ENCODE peak calls at places on chromosomes 5 and 9, in six cellular contexts. One of them, this sample, is unnamed. For H3K9me3 and H3K4me1, the result is how much of the 10 kb centered on the place peaks cover.

GRCh38 chr9:36632892-36633291 is 60.2 kb downstream of the MELK start:
- DNase-seq in SJSA1: no peak
- DNase-seq in CD4-positive, alpha-beta memory T cell: no peak
- DNase-seq in CD8-positive, alpha-beta memory T cell: no peak
- DNase-seq in prostate gland: no peak
- DNase-seq in fibroblast of lung: peak
- DNase-seq in this sample: no peak

GRCh38 chr5:110536120-110537115 is 190.1 kb downstream of the TMEM232 start:
- DNase-seq in SJSA1: no peak
- DNase-seq in CD4-positive, alpha-beta memory T cell: no peak
- DNase-seq in CD8-positive, alpha-beta memory T cell: no peak
- DNase-seq in prostate gland: no peak
- DNase-seq in fibroblast of lung: peak
- DNase-seq in this sample: no peak

GRCh38 chr5:106818552-106818951 is 852.2 kb downstream of the EFNA5 start:
- DNase-seq in SJSA1: no peak
- DNase-seq in CD4-positive, alpha-beta memory T cell: no peak
- DNase-seq in CD8-positive, alpha-beta memory T cell: no peak
- DNase-seq in prostate gland: no peak
- DNase-seq in fibroblast of lung: no peak
- DNase-seq in this sample: no peak

GRCh38 chr5:36199620-36200019 is 42.1 kb downstream of the NADK2 start:
- DNase-seq in SJSA1: no peak
- DNase-seq in CD4-positive, alpha-beta memory T cell: no peak
- DNase-seq in CD8-positive, alpha-beta memory T cell: no peak
- DNase-seq in prostate gland: no peak
- DNase-seq in fibroblast of lung: no peak
- DNase-seq in this sample: no peak

GRCh38 chr9:31137151-31137849 is 1247.1 kb upstream of the ACO1 start:
- DNase-seq in SJSA1: peak
- DNase-seq in CD4-positive, alpha-beta memory T cell: no peak
- DNase-seq in CD8-positive, alpha-beta memory T cell: no peak
- DNase-seq in prostate gland: no peak
- DNase-seq in fibroblast of lung: peak
- DNase-seq in this sample: no peak

GRCh38 chr5:66945389-66946349 is 250.9 kb downstream of the CD180 start:
- DNase-seq in SJSA1: no peak
- DNase-seq in CD4-positive, alpha-beta memory T cell: no peak
- DNase-seq in CD8-positive, alpha-beta memory T cell: no peak
- DNase-seq in prostate gland: no peak
- DNase-seq in fibroblast of lung: no peak
- DNase-seq in this sample: no peak

GRCh38 chr5:157740211-157740610 is 3.3 kb upstream of the LSM11 start:
- DNase-seq in SJSA1: no peak
- DNase-seq in CD4-positive, alpha-beta memory T cell: peak
- DNase-seq in CD8-positive, alpha-beta memory T cell: no peak
- DNase-seq in prostate gland: no peak
- DNase-seq in fibroblast of lung: no peak
- DNase-seq in this sample: no peak

GRCh38 chr9:126002476-126003350 is 255.5 kb downstream of the PBX3 start:
- DNase-seq in SJSA1: no peak
- DNase-seq in CD4-positive, alpha-beta memory T cell: no peak
- DNase-seq in CD8-positive, alpha-beta memory T cell: no peak
- DNase-seq in prostate gland: no peak
- DNase-seq in fibroblast of lung: no peak
- DNase-seq in this sample: no peak

GRCh38 chr9:137280478-137281344 is 3.2 kb downstream of the TOR4A start:
- DNase-seq in SJSA1: no peak
- DNase-seq in CD4-positive, alpha-beta memory T cell: no peak
- DNase-seq in CD8-positive, alpha-beta memory T cell: no peak
- DNase-seq in prostate gland: no peak
- DNase-seq in fibroblast of lung: peak
- DNase-seq in this sample: no peak

GRCh38 chr9:34204011-34204635 is 25.3 kb downstream of the UBAP1 start:
- DNase-seq in SJSA1: no peak
- DNase-seq in CD4-positive, alpha-beta memory T cell: no peak
- DNase-seq in CD8-positive, alpha-beta memory T cell: no peak
- DNase-seq in prostate gland: no peak
- DNase-seq in fibroblast of lung: peak
- DNase-seq in this sample: no peak

GRCh38 chr5:32088214-32088613 is 85.9 kb downstream of the GOLPH3 start:
- DNase-seq in SJSA1: no peak
- DNase-seq in CD4-positive, alpha-beta memory T cell: no peak
- DNase-seq in CD8-positive, alpha-beta memory T cell: no peak
- DNase-seq in prostate gland: no peak
- DNase-seq in fibroblast of lung: no peak
- DNase-seq in this sample: no peak

GRCh38 chr5:135326296-135327240 is 72.5 kb downstream of the MACROH2A1 start:
- DNase-seq in SJSA1: no peak
- DNase-seq in CD4-positive, alpha-beta memory T cell: no peak
- DNase-seq in CD8-positive, alpha-beta memory T cell: no peak
- DNase-seq in prostate gland: no peak
- DNase-seq in fibroblast of lung: no peak
- DNase-seq in this sample: no peak

GRCh38 chr5:164597293-164597900 is 1092.0 kb downstream of the MAT2B start:
- DNase-seq in SJSA1: no peak
- DNase-seq in CD4-positive, alpha-beta memory T cell: no peak
- DNase-seq in CD8-positive, alpha-beta memory T cell: no peak
- DNase-seq in prostate gland: no peak
- DNase-seq in fibroblast of lung: no peak
- DNase-seq in this sample: peak

GRCh38 chr9:98263482-98264357 is 8.3 kb upstream of the TBC1D2 start:
- DNase-seq in SJSA1: peak
- DNase-seq in CD4-positive, alpha-beta memory T cell: peak
- DNase-seq in CD8-positive, alpha-beta memory T cell: peak
- DNase-seq in prostate gland: peak
- DNase-seq in fibroblast of lung: peak
- DNase-seq in this sample: peak

GRCh38 chr5:42894057-42894456 is 82.4 kb upstream of the SELENOP start:
- DNase-seq in SJSA1: no peak
- DNase-seq in CD4-positive, alpha-beta memory T cell: no peak
- DNase-seq in CD8-positive, alpha-beta memory T cell: no peak
- DNase-seq in prostate gland: no peak
- DNase-seq in fibroblast of lung: no peak
- DNase-seq in this sample: peak

GRCh38 chr5:115246361-115246991 is 16.2 kb downstream of the PGGT1B start:
- DNase-seq in SJSA1: peak
- DNase-seq in CD4-positive, alpha-beta memory T cell: no peak
- DNase-seq in CD8-positive, alpha-beta memory T cell: no peak
- DNase-seq in prostate gland: no peak
- DNase-seq in fibroblast of lung: peak
- DNase-seq in this sample: peak

GRCh38 chr5:53063176-53063575 is 46.4 kb downstream of the MOCS2 start:
- DNase-seq in SJSA1: no peak
- DNase-seq in CD4-positive, alpha-beta memory T cell: no peak
- DNase-seq in CD8-positive, alpha-beta memory T cell: no peak
- DNase-seq in prostate gland: no peak
- DNase-seq in fibroblast of lung: no peak
- DNase-seq in this sample: no peak

GRCh38 chr9:114282926-114283325 is 40.0 kb upstream of the ORM1 start:
- DNase-seq in SJSA1: no peak
- DNase-seq in CD4-positive, alpha-beta memory T cell: peak
- DNase-seq in CD8-positive, alpha-beta memory T cell: no peak
- DNase-seq in prostate gland: no peak
- DNase-seq in fibroblast of lung: peak
- DNase-seq in this sample: no peak

GRCh38 chr5:167688331-167688730 is 603.1 kb upstream of the WWC1 start:
- DNase-seq in SJSA1: no peak
- DNase-seq in CD4-positive, alpha-beta memory T cell: no peak
- DNase-seq in CD8-positive, alpha-beta memory T cell: no peak
- DNase-seq in prostate gland: no peak
- DNase-seq in fibroblast of lung: peak
- DNase-seq in this sample: no peak

GRCh38 chr9:928363-929042 is 48.0 kb upstream of the DMRT3 start:
- DNase-seq in SJSA1: no peak
- DNase-seq in CD4-positive, alpha-beta memory T cell: no peak
- DNase-seq in CD8-positive, alpha-beta memory T cell: no peak
- DNase-seq in prostate gland: no peak
- DNase-seq in fibroblast of lung: no peak
- DNase-seq in this sample: no peak

GRCh38 chr5:68368686-68369359 is 153.3 kb downstream of the PIK3R1 start:
- DNase-seq in SJSA1: no peak
- DNase-seq in CD4-positive, alpha-beta memory T cell: no peak
- DNase-seq in CD8-positive, alpha-beta memory T cell: no peak
- DNase-seq in prostate gland: no peak
- DNase-seq in fibroblast of lung: peak
- DNase-seq in this sample: no peak

GRCh38 chr9:81879501-81879916 is 48.7 kb upstream of the SPATA31D4 start:
- DNase-seq in SJSA1: peak
- DNase-seq in CD4-positive, alpha-beta memory T cell: no peak
- DNase-seq in CD8-positive, alpha-beta memory T cell: no peak
- DNase-seq in prostate gland: peak
- DNase-seq in fibroblast of lung: no peak
- DNase-seq in this sample: no peak

GRCh38 chr5:141260458-141261237 is 15.5 kb downstream of the PCDHB15 start:
- DNase-seq in SJSA1: peak
- DNase-seq in CD4-positive, alpha-beta memory T cell: no peak
- DNase-seq in CD8-positive, alpha-beta memory T cell: no peak
- DNase-seq in prostate gland: no peak
- DNase-seq in fibroblast of lung: peak
- DNase-seq in this sample: no peak
- H3K9me3 ChIP-seq in SJSA1: half or more
- H3K9me3 ChIP-seq in CD4-positive, alpha-beta memory T cell: half or more
- H3K9me3 ChIP-seq in CD8-positive, alpha-beta memory T cell: under half
- H3K9me3 ChIP-seq in prostate gland: under half
- H3K9me3 ChIP-seq in fibroblast of lung: under half
- H3K9me3 ChIP-seq in this sample: under half

GRCh38 chr9:75893096-75893495 is 2.6 kb downstream of the PCSK5 start:
- DNase-seq in SJSA1: no peak
- DNase-seq in CD4-positive, alpha-beta memory T cell: no peak
- DNase-seq in CD8-positive, alpha-beta memory T cell: no peak
- DNase-seq in prostate gland: no peak
- DNase-seq in fibroblast of lung: no peak
- DNase-seq in this sample: no peak
- H3K4me3 ChIP-seq in SJSA1: peak
- H3K4me3 ChIP-seq in CD4-positive, alpha-beta memory T cell: no peak
- H3K4me3 ChIP-seq in CD8-positive, alpha-beta memory T cell: peak
- H3K4me3 ChIP-seq in prostate gland: no peak
- H3K4me3 ChIP-seq in fibroblast of lung: no peak
- H3K4me3 ChIP-seq in this sample: no peak

DNA sequence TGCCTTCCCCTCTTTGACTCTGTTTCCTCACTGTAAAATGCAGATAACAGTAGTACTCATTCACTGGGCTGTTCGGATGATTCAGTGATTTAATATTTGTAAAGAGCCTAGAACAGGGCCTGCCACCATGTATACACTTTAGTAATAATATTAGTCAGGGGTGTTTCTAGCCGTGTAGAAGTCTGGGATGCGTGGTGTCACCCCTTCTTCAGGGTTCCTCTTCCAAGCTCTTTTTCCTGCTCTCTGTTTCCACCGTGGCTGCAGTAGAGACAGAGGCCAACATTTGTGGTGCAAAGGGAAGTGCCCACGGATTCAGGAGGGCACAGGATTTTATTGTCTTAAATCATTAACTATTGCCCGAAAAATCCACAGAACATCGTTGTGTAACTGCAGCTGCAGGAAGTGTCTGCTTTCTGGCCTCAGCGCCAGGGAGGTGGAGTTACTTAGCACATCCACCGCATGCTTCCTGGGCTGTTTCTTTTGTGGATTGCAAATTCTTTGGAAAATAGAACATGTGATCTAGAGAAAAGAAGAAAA is 61.7 kb downstream of the TRIO start:
- DNase-seq in SJSA1: peak
- DNase-seq in CD4-positive, alpha-beta memory T cell: no peak
- DNase-seq in CD8-positive, alpha-beta memory T cell: no peak
- DNase-seq in prostate gland: peak
- DNase-seq in fibroblast of lung: peak
- DNase-seq in this sample: no peak
- H3K4me1 ChIP-seq in SJSA1: half or more
- H3K4me1 ChIP-seq in CD4-positive, alpha-beta memory T cell: under half
- H3K4me1 ChIP-seq in CD8-positive, alpha-beta memory T cell: under half
- H3K4me1 ChIP-seq in prostate gland: under half
- H3K4me1 ChIP-seq in fibroblast of lung: under half
- H3K4me1 ChIP-seq in this sample: under half

GRCh38 chr9:103991001-103991400 is 103.1 kb upstream of the SMC2 start:
- DNase-seq in SJSA1: no peak
- DNase-seq in CD4-positive, alpha-beta memory T cell: no peak
- DNase-seq in CD8-positive, alpha-beta memory T cell: no peak
- DNase-seq in prostate gland: no peak
- DNase-seq in fibroblast of lung: no peak
- DNase-seq in this sample: peak

GRCh38 chr9:103990311-103990710 is 103.8 kb upstream of the SMC2 start:
- DNase-seq in SJSA1: no peak
- DNase-seq in CD4-positive, alpha-beta memory T cell: no peak
- DNase-seq in CD8-positive, alpha-beta memory T cell: no peak
- DNase-seq in prostate gland: no peak
- DNase-seq in fibroblast of lung: no peak
- DNase-seq in this sample: no peak

GRCh38 chr9:103992938-103993595 is 101.0 kb upstream of the SMC2 start:
- DNase-seq in SJSA1: no peak
- DNase-seq in CD4-positive, alpha-beta memory T cell: no peak
- DNase-seq in CD8-positive, alpha-beta memory T cell: no peak
- DNase-seq in prostate gland: no peak
- DNase-seq in fibroblast of lung: no peak
- DNase-seq in this sample: no peak

GRCh38 chr9:103991698-103992097 is 102.4 kb upstream of the SMC2 start:
- DNase-seq in SJSA1: no peak
- DNase-seq in CD4-positive, alpha-beta memory T cell: no peak
- DNase-seq in CD8-positive, alpha-beta memory T cell: no peak
- DNase-seq in prostate gland: no peak
- DNase-seq in fibroblast of lung: no peak
- DNase-seq in this sample: peak
- H3K9me3 ChIP-seq in SJSA1: under half
- H3K9me3 ChIP-seq in CD4-positive, alpha-beta memory T cell: under half
- H3K9me3 ChIP-seq in CD8-positive, alpha-beta memory T cell: under half
- H3K9me3 ChIP-seq in prostate gland: under half
- H3K9me3 ChIP-seq in fibroblast of lung: under half
- H3K9me3 ChIP-seq in this sample: under half

GRCh38 chr9:91948061-91948422 is 2.0 kb downstream of the ROR2 start:
- DNase-seq in SJSA1: no peak
- DNase-seq in CD4-positive, alpha-beta memory T cell: no peak
- DNase-seq in CD8-positive, alpha-beta memory T cell: no peak
- DNase-seq in prostate gland: peak
- DNase-seq in fibroblast of lung: peak
- DNase-seq in this sample: peak
- H3K4me3 ChIP-seq in SJSA1: no peak
- H3K4me3 ChIP-seq in CD4-positive, alpha-beta memory T cell: no peak
- H3K4me3 ChIP-seq in CD8-positive, alpha-beta memory T cell: no peak
- H3K4me3 ChIP-seq in prostate gland: peak
- H3K4me3 ChIP-seq in fibroblast of lung: peak
- H3K4me3 ChIP-seq in this sample: peak

This sample was measured in HAP-1.